ENCODE peak calls at places on chromosomes 5 and 9, in seven cellular contexts. One of them, this sample, is unnamed.

GRCh38 chr5:73902327-73903051 is 276.5 kb downstream of the ARHGEF28 start:
- DNase-seq in fibroblast of pulmonary artery: peak
- DNase-seq in natural killer cell treated with Interleukin-12 subunit alpha and Interleukin-12 subunit beta and Interleukin-15 and Interleukin-18, amount 100 ng/mL, for 72 hours: no peak
- DNase-seq in T47D: peak
- DNase-seq in IMR-90: peak
- DNase-seq in NCI-H1105 treated with DMSO at 0.1 percent for 48 hours: peak
- DNase-seq in posterior vena cava: no peak
- DNase-seq in this sample: peak

GRCh38 chr5:80219381-80219780 is 36.5 kb downstream of the SERINC5 start:
- DNase-seq in natural killer cell treated with Interleukin-12 subunit alpha and Interleukin-12 subunit beta and Interleukin-15 and Interleukin-18, amount 100 ng/mL, for 72 hours: no peak
- DNase-seq in NCI-H1105 treated with DMSO at 0.1 percent for 48 hours: no peak
- DNase-seq in posterior vena cava: no peak
- DNase-seq in IMR-90: no peak
- DNase-seq in T47D: no peak
- DNase-seq in fibroblast of pulmonary artery: no peak
- DNase-seq in this sample: no peak

GRCh38 chr5:142420521-142420920 is 95.7 kb upstream of the SPRY4 start:
- DNase-seq in NCI-H1105 treated with DMSO at 0.1 percent for 48 hours: no peak
- DNase-seq in posterior vena cava: no peak
- DNase-seq in T47D: no peak
- DNase-seq in IMR-90: peak
- DNase-seq in natural killer cell treated with Interleukin-12 subunit alpha and Interleukin-12 subunit beta and Interleukin-15 and Interleukin-18, amount 100 ng/mL, for 72 hours: no peak
- DNase-seq in fibroblast of pulmonary artery: no peak
- DNase-seq in this sample: no peak

GRCh38 chr9:84668204-84669007 is 1.1 kb upstream of the NTRK2 start:
- DNase-seq in IMR-90: peak
- DNase-seq in NCI-H1105 treated with DMSO at 0.1 percent for 48 hours: peak
- DNase-seq in fibroblast of pulmonary artery: peak
- DNase-seq in T47D: peak
- DNase-seq in posterior vena cava: peak
- DNase-seq in natural killer cell treated with Interleukin-12 subunit alpha and Interleukin-12 subunit beta and Interleukin-15 and Interleukin-18, amount 100 ng/mL, for 72 hours: no peak
- DNase-seq in this sample: peak

GRCh38 chr5:51380603-51381207 is 2.5 kb upstream of the ISL1 start:
- DNase-seq in T47D: peak
- DNase-seq in fibroblast of pulmonary artery: peak
- DNase-seq in posterior vena cava: no peak
- DNase-seq in NCI-H1105 treated with DMSO at 0.1 percent for 48 hours: peak
- DNase-seq in IMR-90: peak
- DNase-seq in natural killer cell treated with Interleukin-12 subunit alpha and Interleukin-12 subunit beta and Interleukin-15 and Interleukin-18, amount 100 ng/mL, for 72 hours: no peak
- DNase-seq in this sample: peak

GRCh38 chr9:4084440-4084818 is 215.4 kb downstream of the GLIS3 start:
- DNase-seq in NCI-H1105 treated with DMSO at 0.1 percent for 48 hours: no peak
- DNase-seq in natural killer cell treated with Interleukin-12 subunit alpha and Interleukin-12 subunit beta and Interleukin-15 and Interleukin-18, amount 100 ng/mL, for 72 hours: no peak
- DNase-seq in T47D: no peak
- DNase-seq in IMR-90: peak
- DNase-seq in posterior vena cava: no peak
- DNase-seq in fibroblast of pulmonary artery: peak
- DNase-seq in this sample: no peak

GRCh38 chr5:45695680-45696093 is 493 bp downstream of the HCN1 start:
- DNase-seq in NCI-H1105 treated with DMSO at 0.1 percent for 48 hours: no peak
- DNase-seq in natural killer cell treated with Interleukin-12 subunit alpha and Interleukin-12 subunit beta and Interleukin-15 and Interleukin-18, amount 100 ng/mL, for 72 hours: no peak
- DNase-seq in T47D: no peak
- DNase-seq in IMR-90: no peak
- DNase-seq in posterior vena cava: no peak
- DNase-seq in fibroblast of pulmonary artery: no peak
- DNase-seq in this sample: no peak

GRCh38 chr5:135326296-135327240 is 72.5 kb downstream of the MACROH2A1 start:
- DNase-seq in T47D: no peak
- DNase-seq in natural killer cell treated with Interleukin-12 subunit alpha and Interleukin-12 subunit beta and Interleukin-15 and Interleukin-18, amount 100 ng/mL, for 72 hours: peak
- DNase-seq in NCI-H1105 treated with DMSO at 0.1 percent for 48 hours: no peak
- DNase-seq in IMR-90: no peak
- DNase-seq in fibroblast of pulmonary artery: no peak
- DNase-seq in posterior vena cava: no peak
- DNase-seq in this sample: no peak

GRCh38 chr9:105901514-105902109 is 207.3 kb downstream of the TMEM38B start:
- DNase-seq in IMR-90: peak
- DNase-seq in T47D: peak
- DNase-seq in posterior vena cava: no peak
- DNase-seq in NCI-H1105 treated with DMSO at 0.1 percent for 48 hours: peak
- DNase-seq in fibroblast of pulmonary artery: peak
- DNase-seq in natural killer cell treated with Interleukin-12 subunit alpha and Interleukin-12 subunit beta and Interleukin-15 and Interleukin-18, amount 100 ng/mL, for 72 hours: no peak
- DNase-seq in this sample: no peak

This sample was measured in fibroblast of the aortic adventitia.